ENCODE peak calls at places on chromosomes 7 and 10, in six cellular contexts. E, W, M, T, Y and H are unnamed samples.

GRCh38 chr7:32481921-32482320 is 8.3 kb downstream of the LSM5 start:
- DNase-seq in E (no peak), M (no peak), Y (peak; percentile 72), T (no peak), W (no peak), H (no peak)

GRCh38 chr10:100774223-100774622 is 28.8 kb downstream of the PAX2 start:
- DNase-seq in M (no peak), T (no peak), W (no peak), E (no peak), Y (no peak), H (no peak)

GRCh38 chr10:13086051-13086450 is 13.9 kb upstream of the OPTN start:
- DNase-seq in T (no peak), Y (no peak), E (no peak), W (no peak), M (no peak), H (no peak)

GRCh38 chr7:24842449-24843241 is 85.4 kb upstream of the GSDME start:
- DNase-seq in Y (no peak), E (no peak), T (no peak), M (peak; percentile 30), W (no peak), H (no peak)

GRCh38 chr10:6445671-6446278 is 134.3 kb downstream of the PRKCQ start:
- DNase-seq in M (peak; percentile 61), T (peak; percentile 75), E (no peak), W (no peak), Y (peak; percentile 27), H (no peak)

GRCh38 chr7:75756340-75757297 is 15.4 kb downstream of the CCL26 start:
- DNase-seq in M (peak; percentile 78), W (peak; percentile 29), T (no peak), Y (peak; percentile 38), E (no peak), H (no peak)

GRCh38 chr7:25931156-25931555 is 220.8 kb upstream of the NFE2L3 start:
- DNase-seq in Y (no peak), T (no peak), M (no peak), W (no peak), E (no peak), H (no peak)

GRCh38 chr7:2019693-2020511 is 212.8 kb downstream of the MAD1L1 start:
- DNase-seq in Y (peak; percentile 17), E (peak; percentile 73), M (peak; percentile 90), T (peak; percentile 52), W (no peak), H (peak; percentile 81)

GRCh38 chr10:43260911-43261577 is 5.8 kb downstream of the RASGEF1A start:
- DNase-seq in W (no peak), Y (no peak), E (no peak), M (no peak), T (no peak), H (no peak)

GRCh38 chr7:41745451-41745850 is 42.6 kb upstream of the INHBA start:
- DNase-seq in T (no peak), W (no peak), Y (no peak), E (no peak), M (no peak), H (no peak)

GRCh38 chr10:75137533-75138438 is 26.3 kb downstream of the SAMD8 start:
- DNase-seq in E (peak; percentile 64), M (peak; percentile 37), T (peak; percentile 59), W (no peak), Y (peak; percentile 5), H (no peak)

GRCh38 chr10:31929986-31930675 is 1.5 kb upstream of the ARHGAP12 start:
- DNase-seq in T (no peak), Y (peak; percentile 51), W (no peak), E (no peak), M (no peak), H (no peak)

GRCh38 chr10:29542723-29543122 is 92.0 kb downstream of the SVIL start:
- DNase-seq in Y (no peak), W (no peak), M (no peak), T (no peak), E (no peak), H (no peak)

GRCh38 chr10:73110345-73110849 is at the start of gene NUDT13:
- DNase-seq in T (peak; percentile 58), Y (no peak), W (no peak), M (peak; percentile 85), E (no peak), H (no peak)

GRCh38 chr7:128236924-128237586 is 4.0 kb upstream of the LEP start:
- DNase-seq in M (peak; percentile 60), E (no peak), Y (peak; percentile 39), W (peak; percentile 28), T (peak; percentile 10), H (peak; percentile 59)

GRCh38 chr10:97016728-97017473 is 168.9 kb downstream of the SLIT1 start:
- DNase-seq in W (no peak), M (no peak), T (peak; percentile 34), Y (no peak), E (no peak), H (no peak)

GRCh38 chr10:29524294-29524693 is 110.5 kb downstream of the SVIL start:
- DNase-seq in E (no peak), M (no peak), W (no peak), Y (no peak), T (no peak), H (no peak)